ENCODE peak calls at places on chromosomes 3 and 15, in six cellular contexts. Z, E, M, S, Y and G are unnamed samples.

GRCh38 chr15:70353606-70354259 is 256.0 kb upstream of the TLE3 start:
- DNase-seq in Z (no peak), E (no peak), M (no peak), S (no peak), Y (no peak), G (no peak)

GRCh38 chr15:57218826-57219576 is 157.3 kb upstream of the CGNL1 start:
- DNase-seq in Z (no peak), E (no peak), M (peak; percentile 99), S (peak; percentile 86), Y (peak; percentile 85), G (peak; percentile 92)

GRCh38 chr15:27097506-27097905 is 126.5 kb downstream of the GABRG3 start:
- DNase-seq in Z (no peak), E (no peak), M (no peak), S (no peak), Y (no peak), G (no peak)

GRCh38 chr3:37125195-37125594 is 49.2 kb downstream of the LRRFIP2 start:
- DNase-seq in Z (no peak), E (no peak), M (no peak), S (no peak), Y (no peak), G (no peak)

GRCh38 chr15:98440917-98441316 is 207.4 kb upstream of the IGF1R start:
- DNase-seq in Z (no peak), E (no peak), M (no peak), S (no peak), Y (no peak), G (no peak)

GRCh38 chr3:53628546-53629395 is 134.4 kb downstream of the CACNA1D start:
- DNase-seq in Z (no peak), E (no peak), M (no peak), S (no peak), Y (no peak), G (no peak)

GRCh38 chr3:55511895-55512585 is 24.9 kb upstream of the WNT5A start:
- DNase-seq in Z (no peak), E (no peak), M (no peak), S (no peak), Y (no peak), G (no peak)

GRCh38 chr15:34729886-34730285 is 24.9 kb downstream of the GJD2 start:
- DNase-seq in Z (no peak), E (no peak), M (no peak), S (no peak), Y (no peak), G (no peak)

GRCh38 chr3:138861755-138862333 is 27.1 kb upstream of the PIK3CB start:
- DNase-seq in Z (no peak), E (no peak), M (no peak), S (no peak), Y (no peak), G (peak; percentile 14)

GRCh38 chr15:44633603-44634002 is 29.9 kb downstream of the SPG11 start:
- DNase-seq in Z (no peak), E (no peak), M (no peak), S (no peak), Y (no peak), G (no peak)

GRCh38 chr3:27666708-27667107 is 55.4 kb downstream of the EOMES start:
- DNase-seq in Z (peak; percentile 51), E (no peak), M (peak; percentile 26), S (peak; percentile 93), Y (no peak), G (peak; percentile 31)

GRCh38 chr15:51780636-51781035 is 29.2 kb downstream of the TMOD2 start:
- DNase-seq in Z (no peak), E (no peak), M (no peak), S (no peak), Y (no peak), G (no peak)

GRCh38 chr3:129812589-129812988 is 80.9 kb downstream of the TMCC1 start:
- DNase-seq in Z (no peak), E (no peak), M (no peak), S (no peak), Y (no peak), G (no peak)

GRCh38 chr3:188034989-188035388 is 119.0 kb upstream of the LPP start:
- DNase-seq in Z (no peak), E (no peak), M (peak; percentile 41), S (no peak), Y (no peak), G (no peak)

GRCh38 chr3:186255703-186256331 is 106.2 kb downstream of the DGKG start:
- DNase-seq in Z (peak; percentile 9), E (no peak), M (no peak), S (peak; percentile 74), Y (no peak), G (peak; percentile 78)

GRCh38 chr3:177451940-177452484 is 254.7 kb upstream of the TBL1XR1 start:
- DNase-seq in Z (no peak), E (no peak), M (no peak), S (no peak), Y (no peak), G (no peak)

GRCh38 chr3:31066999-31067398 is 172.5 kb upstream of the GADL1 start:
- DNase-seq in Z (no peak), E (no peak), M (no peak), S (no peak), Y (no peak), G (no peak)

GRCh38 chr3:116863842-116864626 is 154.5 kb downstream of the TUSC7 start:
- DNase-seq in Z (no peak), E (no peak), M (peak; percentile 46), S (no peak), Y (peak; percentile 27), G (peak; percentile 51)

GRCh38 chr3:149417174-149417573 is 39.7 kb upstream of the TM4SF1 start:
- DNase-seq in Z (no peak), E (no peak), M (no peak), S (no peak), Y (no peak), G (no peak)

GRCh38 chr3:72728958-72729467 is 119.2 kb downstream of the SHQ1 start:
- DNase-seq in Z (no peak), E (no peak), M (no peak), S (no peak), Y (no peak), G (peak; percentile 65)

GRCh38 chr15:81523867-81524266 is 149.9 kb upstream of the TMC3 start:
- DNase-seq in Z (no peak), E (no peak), M (no peak), S (no peak), Y (no peak), G (no peak)

GRCh38 chr15:25670025-25670554 is 193.0 kb downstream of the ATP10A start:
- DNase-seq in Z (peak; percentile 58), E (no peak), M (peak; percentile 35), S (no peak), Y (no peak), G (no peak)

GRCh38 chr3:46163551-46163981 is 44.5 kb downstream of the CCR1 start:
- DNase-seq in Z (no peak), E (no peak), M (no peak), S (no peak), Y (no peak), G (peak; percentile 48)